ENCODE peak calls at places on chromosome 6, in seven cellular contexts. One of them, this sample, is unnamed. For H3K27me3 and H3K4me1, the result is how much of the 10 kb centered on the place peaks cover.

GRCh38 chr6:20117474-20117873 is 94.8 kb downstream of the MBOAT1 start:
- DNase-seq in pancreas: no peak
- DNase-seq in cardiac muscle cell: peak
- DNase-seq in adrenal gland: no peak
- DNase-seq in ovary: no peak
- DNase-seq in heart left ventricle: no peak
- DNase-seq in colonic mucosa: no peak
- DNase-seq in this sample: no peak

GRCh38 chr6:79436232-79436631 is 101.0 kb downstream of the LCA5 start:
- DNase-seq in pancreas: no peak
- DNase-seq in cardiac muscle cell: no peak
- DNase-seq in adrenal gland: no peak
- DNase-seq in ovary: no peak
- DNase-seq in heart left ventricle: no peak
- DNase-seq in colonic mucosa: no peak
- DNase-seq in this sample: no peak

GRCh38 chr6:184161-184695 is 108.1 kb upstream of the DUSP22 start:
- DNase-seq in pancreas: no peak
- DNase-seq in cardiac muscle cell: no peak
- DNase-seq in adrenal gland: no peak
- DNase-seq in ovary: no peak
- DNase-seq in heart left ventricle: no peak
- DNase-seq in colonic mucosa: peak
- DNase-seq in this sample: no peak

GRCh38 chr6:119308048-119308570 is 41.5 kb downstream of the MAN1A1 start:
- DNase-seq in pancreas: no peak
- DNase-seq in cardiac muscle cell: no peak
- DNase-seq in adrenal gland: peak
- DNase-seq in ovary: no peak
- DNase-seq in heart left ventricle: no peak
- DNase-seq in colonic mucosa: no peak
- DNase-seq in this sample: no peak

GRCh38 chr6:16333580-16333979 is 95.2 kb downstream of the GMPR start:
- DNase-seq in pancreas: no peak
- DNase-seq in cardiac muscle cell: no peak
- DNase-seq in adrenal gland: peak
- DNase-seq in ovary: no peak
- DNase-seq in heart left ventricle: no peak
- DNase-seq in colonic mucosa: no peak
- DNase-seq in this sample: peak

GRCh38 chr6:127904160-127904559 is 3.3 kb upstream of the THEMIS start:
- DNase-seq in pancreas: no peak
- DNase-seq in cardiac muscle cell: peak
- DNase-seq in adrenal gland: no peak
- DNase-seq in ovary: no peak
- DNase-seq in heart left ventricle: no peak
- DNase-seq in colonic mucosa: no peak
- DNase-seq in this sample: no peak

GRCh38 chr6:159443521-159443920 is 249.5 kb downstream of the SOD2 start:
- DNase-seq in pancreas: no peak
- DNase-seq in cardiac muscle cell: no peak
- DNase-seq in adrenal gland: no peak
- DNase-seq in ovary: no peak
- DNase-seq in heart left ventricle: no peak
- DNase-seq in colonic mucosa: no peak
- DNase-seq in this sample: no peak

GRCh38 chr6:42710316-42710715 is 12.1 kb downstream of the PRPH2 start:
- DNase-seq in pancreas: no peak
- DNase-seq in cardiac muscle cell: peak
- DNase-seq in adrenal gland: no peak
- DNase-seq in ovary: no peak
- DNase-seq in heart left ventricle: no peak
- DNase-seq in colonic mucosa: no peak
- DNase-seq in this sample: no peak

GRCh38 chr6:18350271-18350670 is 36.9 kb upstream of the RNF144B start:
- DNase-seq in pancreas: no peak
- DNase-seq in cardiac muscle cell: no peak
- DNase-seq in adrenal gland: no peak
- DNase-seq in ovary: no peak
- DNase-seq in heart left ventricle: no peak
- DNase-seq in colonic mucosa: no peak
- DNase-seq in this sample: no peak

GRCh38 chr6:56642366-56643261 is at the start of gene DST:
- DNase-seq in pancreas: no peak
- DNase-seq in cardiac muscle cell: no peak
- DNase-seq in adrenal gland: no peak
- DNase-seq in ovary: peak
- DNase-seq in heart left ventricle: no peak
- DNase-seq in colonic mucosa: no peak
- DNase-seq in this sample: no peak

GRCh38 chr6:43916924-43917877 is 147.2 kb downstream of the VEGFA start:
- DNase-seq in pancreas: peak
- DNase-seq in cardiac muscle cell: no peak
- DNase-seq in adrenal gland: peak
- DNase-seq in ovary: peak
- DNase-seq in heart left ventricle: no peak
- DNase-seq in colonic mucosa: peak
- DNase-seq in this sample: peak

GRCh38 chr6:46651766-46652165 is 852 bp downstream of the CYP39A1 start:
- DNase-seq in pancreas: no peak
- DNase-seq in cardiac muscle cell: no peak
- DNase-seq in adrenal gland: no peak
- DNase-seq in ovary: no peak
- DNase-seq in heart left ventricle: no peak
- DNase-seq in colonic mucosa: no peak
- DNase-seq in this sample: no peak

GRCh38 chr6:42727627-42728026 is 5.2 kb upstream of the PRPH2 start:
- DNase-seq in pancreas: no peak
- DNase-seq in cardiac muscle cell: no peak
- DNase-seq in adrenal gland: no peak
- DNase-seq in ovary: peak
- DNase-seq in heart left ventricle: peak
- DNase-seq in colonic mucosa: peak
- DNase-seq in this sample: peak

GRCh38 chr6:140779991-140780596 is 1352.6 kb upstream of the GJE1 start:
- DNase-seq in pancreas: no peak
- DNase-seq in cardiac muscle cell: no peak
- DNase-seq in adrenal gland: no peak
- DNase-seq in ovary: no peak
- DNase-seq in heart left ventricle: peak
- DNase-seq in colonic mucosa: no peak
- DNase-seq in this sample: no peak

GRCh38 chr6:154888426-154888825 is 106.7 kb upstream of the TIAM2 start:
- DNase-seq in pancreas: no peak
- DNase-seq in cardiac muscle cell: no peak
- DNase-seq in adrenal gland: no peak
- DNase-seq in ovary: no peak
- DNase-seq in heart left ventricle: no peak
- DNase-seq in colonic mucosa: no peak
- DNase-seq in this sample: no peak

GRCh38 chr6:154408906-154409500 is 52.4 kb upstream of the IPCEF1 start:
- DNase-seq in pancreas: no peak
- DNase-seq in cardiac muscle cell: no peak
- DNase-seq in adrenal gland: no peak
- DNase-seq in ovary: peak
- DNase-seq in heart left ventricle: peak
- DNase-seq in colonic mucosa: no peak
- DNase-seq in this sample: no peak

GRCh38 chr6:115887887-115888286 is 172.8 kb downstream of the FRK start:
- DNase-seq in pancreas: no peak
- DNase-seq in cardiac muscle cell: no peak
- DNase-seq in adrenal gland: no peak
- DNase-seq in ovary: no peak
- DNase-seq in heart left ventricle: no peak
- DNase-seq in colonic mucosa: no peak
- DNase-seq in this sample: no peak

GRCh38 chr6:148972481-148972880 is 225.7 kb downstream of the UST start:
- DNase-seq in pancreas: peak
- DNase-seq in cardiac muscle cell: peak
- DNase-seq in adrenal gland: peak
- DNase-seq in ovary: peak
- DNase-seq in heart left ventricle: no peak
- DNase-seq in colonic mucosa: peak
- DNase-seq in this sample: no peak

DNA sequence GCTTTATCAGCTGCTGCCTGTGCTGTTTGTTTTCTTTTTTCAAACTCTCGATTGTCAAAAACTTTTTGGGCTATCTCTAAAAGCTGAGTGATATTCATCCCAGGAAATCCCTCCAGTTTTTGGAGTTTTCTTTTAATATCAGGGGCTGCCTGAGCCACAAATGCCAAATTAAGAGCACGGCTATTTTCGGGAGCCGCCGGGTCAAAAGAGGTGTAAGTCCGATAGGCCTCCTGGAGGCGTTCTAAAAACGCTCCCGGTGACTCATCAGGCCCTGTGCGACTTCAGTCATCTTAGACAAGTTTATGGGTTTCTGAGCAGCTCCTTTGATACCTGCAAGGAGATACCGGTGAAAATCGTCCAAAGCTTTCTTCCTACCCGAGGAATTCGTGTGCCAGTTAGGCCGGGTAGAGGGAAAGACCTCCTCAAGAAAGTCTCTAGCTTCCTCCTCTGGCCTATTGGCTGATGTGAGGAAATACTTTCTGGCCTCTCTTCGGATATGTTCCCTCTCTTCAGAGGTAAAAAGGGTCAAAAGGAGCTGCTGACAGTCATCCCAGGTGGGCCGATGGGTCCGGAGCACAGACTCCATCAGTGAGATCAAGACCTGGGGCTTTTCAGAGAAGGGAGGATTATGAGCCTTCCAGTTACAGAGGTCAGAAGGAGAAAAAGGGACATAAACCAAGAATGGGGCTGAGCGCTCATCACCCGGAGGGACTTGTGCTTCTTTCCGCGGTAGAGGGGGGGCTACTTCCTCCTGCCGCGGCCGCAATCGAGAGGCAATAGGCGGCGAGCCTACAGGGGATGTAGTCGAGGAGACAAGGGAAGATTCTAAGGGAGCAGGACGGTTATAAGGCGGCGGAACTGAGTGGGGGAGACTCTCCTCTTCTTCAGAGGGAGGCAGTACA is 151.1 kb downstream of the TRIM27 start:
- DNase-seq in pancreas: no peak
- DNase-seq in cardiac muscle cell: no peak
- DNase-seq in adrenal gland: no peak
- DNase-seq in ovary: no peak
- DNase-seq in heart left ventricle: no peak
- DNase-seq in colonic mucosa: no peak
- DNase-seq in this sample: no peak
- H3K27me3 ChIP-seq in pancreas: under half
- H3K27me3 ChIP-seq in cardiac muscle cell: half or more
- H3K27me3 ChIP-seq in adrenal gland: half or more
- H3K27me3 ChIP-seq in ovary: under half
- H3K27me3 ChIP-seq in heart left ventricle: half or more
- H3K27me3 ChIP-seq in colonic mucosa: under half
- H3K27me3 ChIP-seq in this sample: half or more

GRCh38 chr6:108581932-108582500 is 21.3 kb downstream of the FOXO3 start:
- DNase-seq in pancreas: no peak
- DNase-seq in cardiac muscle cell: no peak
- DNase-seq in adrenal gland: no peak
- DNase-seq in ovary: no peak
- DNase-seq in heart left ventricle: no peak
- DNase-seq in colonic mucosa: no peak
- DNase-seq in this sample: no peak
- H3K4me1 ChIP-seq in pancreas: half or more
- H3K4me1 ChIP-seq in cardiac muscle cell: under half
- H3K4me1 ChIP-seq in adrenal gland: under half
- H3K4me1 ChIP-seq in ovary: half or more
- H3K4me1 ChIP-seq in heart left ventricle: half or more
- H3K4me1 ChIP-seq in colonic mucosa: under half
- H3K4me1 ChIP-seq in this sample: under half

GRCh38 chr6:117484052-117484646 is 1.7 kb downstream of the DCBLD1 start:
- DNase-seq in pancreas: no peak
- DNase-seq in cardiac muscle cell: no peak
- DNase-seq in adrenal gland: no peak
- DNase-seq in ovary: no peak
- DNase-seq in heart left ventricle: no peak
- DNase-seq in colonic mucosa: no peak
- DNase-seq in this sample: no peak

GRCh38 chr6:117485433-117485832 is 3.0 kb downstream of the DCBLD1 start:
- DNase-seq in pancreas: no peak
- DNase-seq in cardiac muscle cell: no peak
- DNase-seq in adrenal gland: no peak
- DNase-seq in ovary: no peak
- DNase-seq in heart left ventricle: no peak
- DNase-seq in colonic mucosa: no peak
- DNase-seq in this sample: no peak

GRCh38 chr6:117489003-117489402 is 6.5 kb downstream of the DCBLD1 start:
- DNase-seq in pancreas: no peak
- DNase-seq in cardiac muscle cell: no peak
- DNase-seq in adrenal gland: no peak
- DNase-seq in ovary: no peak
- DNase-seq in heart left ventricle: no peak
- DNase-seq in colonic mucosa: no peak
- DNase-seq in this sample: no peak

GRCh38 chr6:117491916-117492315 is 9.4 kb downstream of the DCBLD1 start:
- DNase-seq in pancreas: no peak
- DNase-seq in cardiac muscle cell: no peak
- DNase-seq in adrenal gland: no peak
- DNase-seq in ovary: no peak
- DNase-seq in heart left ventricle: no peak
- DNase-seq in colonic mucosa: no peak
- DNase-seq in this sample: no peak

DNA sequence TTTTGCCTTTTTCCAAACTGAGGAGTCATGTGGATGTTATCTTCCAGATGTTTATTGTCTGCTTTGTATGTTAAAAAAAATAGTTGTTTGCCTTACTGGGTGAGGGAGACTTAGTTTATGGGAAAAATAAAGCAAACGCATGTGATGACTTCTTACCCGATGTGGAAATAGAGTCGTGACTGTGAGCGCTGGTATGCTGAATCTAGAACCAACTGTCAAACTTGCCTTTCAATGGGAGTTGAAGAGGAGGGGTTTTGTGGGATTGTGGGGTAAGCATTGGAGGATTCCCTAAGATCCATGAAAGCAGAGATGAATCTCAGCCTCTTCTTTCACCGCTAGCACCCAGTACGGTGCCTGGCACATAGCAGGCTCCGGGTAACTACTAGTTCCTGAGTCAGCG is 5.4 kb downstream of the DCBLD1 start:
- DNase-seq in pancreas: no peak
- DNase-seq in cardiac muscle cell: no peak
- DNase-seq in adrenal gland: no peak
- DNase-seq in ovary: no peak
- DNase-seq in heart left ventricle: no peak
- DNase-seq in colonic mucosa: no peak
- DNase-seq in this sample: no peak
- H3K27me3 ChIP-seq in pancreas: under half
- H3K27me3 ChIP-seq in cardiac muscle cell: under half
- H3K27me3 ChIP-seq in adrenal gland: under half
- H3K27me3 ChIP-seq in ovary: under half
- H3K27me3 ChIP-seq in heart left ventricle: under half
- H3K27me3 ChIP-seq in colonic mucosa: under half
- H3K27me3 ChIP-seq in this sample: under half

DNA sequence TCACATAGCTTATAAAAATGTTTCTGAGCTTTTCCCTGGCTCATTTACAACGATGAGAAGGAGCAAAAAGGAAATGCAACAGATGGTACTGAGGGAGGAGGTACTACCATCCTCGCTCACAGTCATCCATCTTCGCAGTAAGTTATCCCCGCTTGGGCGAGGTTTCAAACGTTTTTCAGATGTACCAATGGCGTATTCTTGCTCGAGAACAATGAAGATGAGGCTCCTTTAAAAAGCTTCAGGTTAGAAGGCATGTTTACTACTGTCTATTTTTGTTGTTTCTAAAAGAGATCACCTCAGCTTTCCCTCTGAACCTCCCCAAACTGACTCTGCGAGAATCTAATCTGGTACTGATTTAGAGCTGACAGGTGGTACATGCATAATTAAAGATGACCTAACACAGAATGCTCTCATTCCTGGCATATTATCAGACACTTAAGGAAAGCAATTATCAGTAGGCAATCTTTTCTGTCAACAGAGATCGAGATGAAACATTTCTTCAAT is 178.7 kb downstream of the GJA10 start:
- DNase-seq in pancreas: no peak
- DNase-seq in cardiac muscle cell: no peak
- DNase-seq in adrenal gland: no peak
- DNase-seq in ovary: no peak
- DNase-seq in heart left ventricle: no peak
- DNase-seq in colonic mucosa: no peak
- DNase-seq in this sample: no peak
- H3K4me1 ChIP-seq in pancreas: under half
- H3K4me1 ChIP-seq in cardiac muscle cell: under half
- H3K4me1 ChIP-seq in adrenal gland: under half
- H3K4me1 ChIP-seq in ovary: under half
- H3K4me1 ChIP-seq in heart left ventricle: under half
- H3K4me1 ChIP-seq in colonic mucosa: under half
- H3K4me1 ChIP-seq in this sample: under half